ENCODE peak calls at places on chromosomes 5 and 9, in seven cellular contexts. V is K562, Z is SK-N-SH, E is HCT116, S is H1, T is HepG2, D is GM12878. C is an unnamed sample.

GRCh38 chr9:69131682-69132081 is 42.4 kb upstream of the TJP2 start:
- DNase-seq in D (no peak), E (no peak), S (no peak), V (no peak), T (peak), Z (no peak), C (no peak)

GRCh38 chr5:54993318-54993717 is 7.9 kb upstream of the ESM1 start:
- DNase-seq in Z (no peak), D (no peak), S (no peak), E (no peak), V (no peak), T (no peak), C (peak)

GRCh38 chr5:78972654-78973428 is 12.3 kb downstream of the ARSB start:
- DNase-seq in S (no peak), E (no peak), T (no peak), Z (peak), V (no peak), D (no peak), C (no peak)

GRCh38 chr5:102582706-102583105 is 83.9 kb upstream of the SLCO6A1 start:
- DNase-seq in T (no peak), D (no peak), V (no peak), Z (no peak), S (no peak), E (no peak), C (no peak)

GRCh38 chr9:6930827-6931226 is 173.1 kb downstream of the KDM4C start:
- DNase-seq in V (no peak), D (no peak), Z (no peak), S (no peak), E (no peak), T (no peak), C (no peak)

GRCh38 chr9:8365029-8365428 is 565.5 kb upstream of the DMAC1 start:
- DNase-seq in Z (no peak), T (no peak), E (no peak), S (no peak), V (no peak), D (no peak), C (no peak)

GRCh38 chr9:84772511-84772910 is 103.0 kb downstream of the NTRK2 start:
- DNase-seq in V (no peak), D (no peak), E (no peak), S (no peak), T (no peak), Z (no peak), C (no peak)

GRCh38 chr5:1163879-1164278 is 37.5 kb upstream of the SLC6A19 start:
- DNase-seq in S (no peak), V (no peak), E (no peak), Z (no peak), D (no peak), T (no peak), C (no peak)

GRCh38 chr9:107638496-107638895 is 148.9 kb upstream of the KLF4 start:
- DNase-seq in S (no peak), Z (no peak), E (no peak), V (no peak), D (no peak), T (no peak), C (no peak)

GRCh38 chr9:121720992-121721350 is 69.5 kb downstream of the DAB2IP start:
- DNase-seq in Z (no peak), S (no peak), E (no peak), V (no peak), D (no peak), T (no peak), C (peak)

GRCh38 chr5:25119654-25120053 is 474.9 kb upstream of the CDH10 start:
- DNase-seq in T (peak), D (no peak), V (peak), E (no peak), Z (peak), S (no peak), C (peak)

GRCh38 chr9:23658859-23659258 is 167.2 kb downstream of the ELAVL2 start:
- DNase-seq in V (no peak), S (no peak), D (no peak), T (no peak), E (no peak), Z (no peak), C (no peak)

GRCh38 chr5:9714187-9714586 is 84.0 kb upstream of the TAS2R1 start:
- DNase-seq in V (no peak), Z (peak), E (no peak), S (no peak), D (no peak), T (no peak), C (no peak)

GRCh38 chr5:139836469-139837208 is 41.0 kb downstream of the PSD2 start:
- DNase-seq in V (no peak), T (no peak), E (no peak), D (no peak), Z (no peak), S (no peak), C (no peak)

GRCh38 chr5:17217421-17218352 is at the start of gene BASP1:
- DNase-seq in T (no peak), E (no peak), Z (peak), V (no peak), S (no peak), D (no peak), C (no peak)

GRCh38 chr5:124655943-124656459 is 90.4 kb downstream of the ZNF608 start:
- DNase-seq in Z (peak), S (no peak), D (no peak), E (peak), V (peak), T (peak), C (peak)
- TF ChIP-seq JUND in Z (peak), S (no peak), D (no peak), E (peak), V (peak), T (peak), C (peak)

DNA sequence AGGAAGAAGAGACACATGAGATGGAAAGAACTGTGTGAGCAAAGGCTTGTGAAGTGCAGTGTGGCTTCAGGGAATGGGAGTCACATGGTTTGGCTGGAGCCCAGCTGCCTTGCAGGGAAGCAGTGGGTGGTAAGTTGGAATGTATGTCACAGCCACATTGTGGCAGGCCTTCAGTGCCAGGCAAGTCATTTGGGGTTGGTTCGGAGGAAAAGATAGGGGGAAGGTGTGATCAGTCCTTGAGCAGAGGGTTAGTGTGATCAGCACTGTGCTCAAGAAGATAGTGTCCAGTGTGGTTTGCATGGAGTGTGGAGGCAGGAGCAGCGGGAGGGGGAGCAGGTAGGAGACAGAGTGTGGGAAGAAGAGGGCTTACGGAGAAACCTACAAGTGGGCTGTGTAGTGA is 46.4 kb downstream of the ARHGAP26 start:
- DNase-seq in E (no peak), V (no peak), S (no peak), T (no peak), Z (no peak), D (no peak), C (no peak)
- TF ChIP-seq JUND in E (no peak), V (no peak), S (no peak), T (no peak), Z (no peak), D (no peak), C (no peak)

DNA sequence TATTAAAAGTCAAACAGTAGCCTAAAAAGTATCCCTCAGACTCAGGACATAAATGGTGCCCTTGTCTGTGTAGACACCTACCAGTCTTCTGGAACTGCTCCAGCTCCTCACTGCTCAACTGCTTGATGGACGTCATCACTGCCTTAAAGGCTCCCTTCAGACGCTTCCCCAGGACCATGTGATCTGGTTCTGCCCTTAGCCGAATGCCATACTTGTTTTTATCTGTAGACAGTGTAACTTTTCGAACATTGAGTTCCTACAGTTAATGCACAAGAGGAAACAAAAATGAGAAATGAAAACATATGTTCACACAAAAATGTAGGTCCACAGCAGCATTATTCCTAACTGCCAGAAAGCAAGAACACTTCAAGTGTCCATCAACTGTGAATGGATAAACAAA is 46.2 kb downstream of the IARS1 start:
- DNase-seq in V (no peak), D (no peak), E (no peak), S (no peak), T (no peak), Z (no peak), C (no peak)
- TF ChIP-seq JUND in V (no peak), D (no peak), E (no peak), S (no peak), T (no peak), Z (no peak), C (no peak)

GRCh38 chr5:6236170-6236793 is 142.1 kb downstream of the MED10 start:
- DNase-seq in T (no peak), S (no peak), D (no peak), E (no peak), Z (no peak), V (no peak), C (no peak)

GRCh38 chr5:6236858-6237481 is 141.4 kb downstream of the MED10 start:
- DNase-seq in Z (no peak), E (no peak), T (no peak), D (peak), S (no peak), V (no peak), C (no peak)

GRCh38 chr5:6235726-6236125 is 142.6 kb downstream of the MED10 start:
- DNase-seq in S (no peak), E (no peak), D (no peak), T (no peak), V (no peak), Z (no peak), C (no peak)
- TF ChIP-seq JUND in S (no peak), E (no peak), D (no peak), T (no peak), V (no peak), Z (no peak), C (no peak)

GRCh38 chr5:171678631-171679030 is 107.0 kb upstream of the SMIM23 start:
- DNase-seq in E (no peak), D (no peak), S (no peak), T (no peak), V (no peak), Z (no peak), C (no peak)

GRCh38 chr5:171682801-171683200 is 102.8 kb upstream of the SMIM23 start:
- DNase-seq in T (no peak), D (no peak), V (no peak), E (no peak), Z (no peak), S (no peak), C (no peak)

GRCh38 chr5:171681061-171681460 is 104.6 kb upstream of the SMIM23 start:
- DNase-seq in E (no peak), V (no peak), S (no peak), D (no peak), T (no peak), Z (no peak), C (no peak)

GRCh38 chr5:171681667-171682066 is 104.0 kb upstream of the SMIM23 start:
- DNase-seq in T (no peak), V (no peak), E (no peak), Z (no peak), S (no peak), D (no peak), C (no peak)

DNA sequence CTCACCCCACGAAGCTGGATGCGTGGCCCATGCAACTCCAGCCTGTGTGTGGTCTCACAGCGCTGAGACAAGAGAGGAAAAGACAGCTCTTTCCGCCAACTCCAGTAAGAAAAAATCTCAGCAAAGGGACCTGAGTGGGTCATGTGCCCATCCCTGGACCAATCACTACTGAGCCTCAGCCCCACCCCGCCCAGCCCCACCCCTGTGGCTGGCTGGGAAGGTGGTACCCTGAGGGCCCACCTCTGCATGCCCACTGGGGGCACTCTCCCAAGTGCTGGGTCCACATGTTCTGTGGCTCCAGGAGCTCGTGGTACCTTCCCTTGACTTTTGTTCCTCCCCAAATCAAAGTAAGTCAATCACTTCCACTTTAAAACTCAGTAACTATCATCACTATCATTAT is 105.1 kb upstream of the SMIM23 start:
- DNase-seq in Z (no peak), D (no peak), E (no peak), V (peak), T (no peak), S (no peak), C (no peak)
- TF ChIP-seq JUND in Z (no peak), D (no peak), E (no peak), V (no peak), T (no peak), S (no peak), C (no peak)

DNA sequence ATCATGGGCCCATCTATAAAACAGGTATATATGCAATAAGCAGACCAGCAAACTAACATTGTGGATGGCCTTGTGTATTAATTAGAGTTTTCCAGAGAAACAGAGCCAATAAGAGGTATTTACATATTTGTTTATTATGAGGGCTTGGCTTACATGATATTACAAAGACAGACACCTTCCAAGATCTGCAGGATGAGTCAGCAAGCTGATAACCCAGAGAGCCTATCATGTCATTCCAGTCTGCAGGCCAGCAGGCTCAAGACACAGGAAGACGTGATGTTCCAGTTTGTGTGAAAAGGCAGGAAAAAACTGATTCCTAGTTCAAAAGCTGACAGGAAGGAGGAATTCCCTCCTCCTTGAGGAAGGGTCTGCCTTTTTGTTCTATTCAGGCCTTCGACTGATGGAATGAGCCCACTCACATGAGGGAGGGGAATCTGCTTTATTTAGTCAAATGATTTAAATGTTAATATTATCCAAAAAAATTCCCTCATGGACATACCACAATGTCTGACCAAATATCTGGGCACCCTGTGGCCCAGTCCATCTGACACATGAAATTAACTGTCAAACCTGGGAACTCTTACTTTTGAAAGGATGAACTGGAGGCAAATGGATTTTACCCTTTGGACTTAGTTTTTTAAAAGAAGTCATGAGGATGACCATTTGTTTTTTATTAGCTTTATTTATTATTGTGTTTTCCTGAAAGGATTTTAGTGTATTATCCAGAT is 161.2 kb upstream of the CHD1 start:
- DNase-seq in Z (no peak), V (peak), E (no peak), S (no peak), T (no peak), D (no peak), C (no peak)
- TF ChIP-seq JUND in Z (no peak), V (peak), E (no peak), S (no peak), T (no peak), D (no peak), C (no peak)

GRCh38 chr9:38619556-38620447 is 594 bp downstream of the ANKRD18A start:
- DNase-seq in T (peak), D (no peak), V (no peak), E (no peak), Z (peak), S (no peak), C (no peak)
- TF ChIP-seq JUND in T (no peak), D (no peak), V (no peak), E (no peak), Z (no peak), S (no peak), C (no peak)

GRCh38 chr9:20048437-20048836 is 259.6 kb upstream of the SLC24A2 start:
- DNase-seq in D (no peak), E (no peak), T (no peak), Z (no peak), S (no peak), V (no peak), C (no peak)

GRCh38 chr9:20043461-20043860 is 254.6 kb upstream of the SLC24A2 start:
- DNase-seq in E (no peak), T (no peak), Z (no peak), S (no peak), D (no peak), V (no peak), C (no peak)

GRCh38 chr9:20044686-20045085 is 255.8 kb upstream of the SLC24A2 start:
- DNase-seq in S (no peak), V (no peak), Z (no peak), E (no peak), T (no peak), D (no peak), C (no peak)

GRCh38 chr9:20054734-20055133 is 265.9 kb upstream of the SLC24A2 start:
- DNase-seq in Z (no peak), V (no peak), E (no peak), D (no peak), T (no peak), S (no peak), C (no peak)

DNA sequence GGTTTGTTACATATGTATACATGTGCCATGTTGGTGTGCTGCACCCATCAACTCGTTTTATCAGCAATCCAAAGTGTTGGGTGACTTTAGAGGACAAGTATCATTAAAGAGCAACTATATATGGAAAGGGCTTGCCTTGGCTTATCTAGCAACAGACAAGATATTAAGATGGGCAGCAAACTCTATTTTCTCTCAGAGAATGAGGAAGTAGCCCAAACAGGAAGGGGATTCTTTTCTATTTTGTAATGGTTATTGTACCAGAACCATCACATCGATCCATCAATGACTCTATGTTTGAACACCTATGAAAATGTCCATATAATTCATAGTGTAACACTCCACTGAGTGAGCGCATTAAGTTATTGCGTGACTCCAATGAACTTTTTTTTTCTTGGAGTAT is 260.1 kb upstream of the SLC24A2 start:
- DNase-seq in D (no peak), T (no peak), E (no peak), S (no peak), Z (no peak), V (no peak), C (no peak)
- TF ChIP-seq JUND in D (no peak), T (no peak), E (no peak), S (no peak), Z (no peak), V (no peak), C (no peak)